ENCODE peak calls at places on chromosomes 16 and 17, in seven cellular contexts. P is bronchial epithelial cell, I is neural progenitor cell, V is HFFc6, Y is AG04450, F is cardiac muscle cell, K is cardiac fibroblast. R is an unnamed sample.

GRCh38 chr16:77788196-77789084 is at the start of gene VAT1L:
- DNase-seq in F (peak), V (no peak), Y (no peak), K (peak), P (peak), I (peak), R (no peak)

GRCh38 chr16:53091508-53092211 is 36.9 kb downstream of the CHD9 start:
- DNase-seq in K (peak), V (peak), I (peak), P (peak), Y (peak), F (peak), R (no peak)

GRCh38 chr17:32269377-32269776 is 3.7 kb downstream of the RHBDL3 start:
- DNase-seq in Y (no peak), K (no peak), P (no peak), F (no peak), V (no peak), I (no peak), R (no peak)

GRCh38 chr16:21953541-21953902 is 361 bp downstream of the UQCRC2 start:
- DNase-seq in I (no peak), P (no peak), V (no peak), F (no peak), Y (no peak), K (no peak), R (no peak)

GRCh38 chr17:40364121-40364861 is at the start of gene GJD3:
- DNase-seq in V (no peak), Y (no peak), K (no peak), I (peak), P (no peak), F (peak), R (no peak)

GRCh38 chr16:19115148-19116021 is 1.6 kb downstream of the ITPRIPL2 start:
- DNase-seq in Y (no peak), F (no peak), P (no peak), I (no peak), V (no peak), K (no peak), R (no peak)

GRCh38 chr17:5381542-5381941 is 37.9 kb downstream of the NUP88 start:
- DNase-seq in F (peak), I (no peak), K (peak), P (peak), Y (no peak), V (no peak), R (peak)

GRCh38 chr17:81187586-81188490 is 21.8 kb upstream of the AATK start:
- DNase-seq in V (no peak), P (no peak), Y (no peak), K (no peak), I (no peak), F (no peak), R (no peak)

GRCh38 chr16:29962344-29962994 is 590 bp downstream of the TMEM219 start:
- DNase-seq in K (peak), V (peak), P (peak), I (no peak), Y (peak), F (peak), R (peak)

GRCh38 chr17:13638855-13639458 is 37.2 kb upstream of the HS3ST3A1 start:
- DNase-seq in K (peak), F (peak), I (no peak), P (peak), V (peak), Y (no peak), R (peak)

GRCh38 chr16:57540906-57541753 is 1.3 kb upstream of the ADGRG5 start:
- DNase-seq in Y (no peak), K (no peak), F (no peak), V (no peak), I (no peak), P (peak), R (no peak)

GRCh38 chr16:72094266-72094610 is 591 bp downstream of the DHX38 start:
- DNase-seq in P (peak), F (no peak), I (peak), V (peak), Y (no peak), K (no peak), R (peak)

DNA sequence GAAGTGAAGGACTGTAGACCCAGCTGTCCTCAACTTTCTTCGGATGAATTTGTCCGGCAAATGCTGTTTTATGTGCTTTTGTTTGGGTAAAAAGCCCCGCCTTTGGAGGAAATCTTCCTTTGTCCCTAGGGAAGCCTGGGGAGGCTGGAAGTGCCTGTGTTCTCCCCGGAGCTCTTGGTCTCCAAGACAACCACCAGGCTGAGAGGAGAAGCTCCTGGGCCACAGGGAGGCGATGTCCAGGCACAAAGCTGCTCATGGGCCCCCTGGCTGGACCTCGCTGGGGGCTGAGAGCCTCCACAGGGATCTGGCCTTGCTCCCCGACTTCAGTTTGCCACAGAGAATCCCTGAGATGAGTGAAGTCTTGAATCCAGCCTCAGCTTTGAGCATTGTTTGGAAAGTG is 293.1 kb upstream of the N4BP1 start:
- DNase-seq in P (no peak), I (peak), V (no peak), F (no peak), Y (no peak), K (no peak), R (no peak)
- TF ChIP-seq CTCF in P (no peak), I (peak), V (no peak), F (no peak), Y (no peak), K (no peak), R (no peak)

DNA sequence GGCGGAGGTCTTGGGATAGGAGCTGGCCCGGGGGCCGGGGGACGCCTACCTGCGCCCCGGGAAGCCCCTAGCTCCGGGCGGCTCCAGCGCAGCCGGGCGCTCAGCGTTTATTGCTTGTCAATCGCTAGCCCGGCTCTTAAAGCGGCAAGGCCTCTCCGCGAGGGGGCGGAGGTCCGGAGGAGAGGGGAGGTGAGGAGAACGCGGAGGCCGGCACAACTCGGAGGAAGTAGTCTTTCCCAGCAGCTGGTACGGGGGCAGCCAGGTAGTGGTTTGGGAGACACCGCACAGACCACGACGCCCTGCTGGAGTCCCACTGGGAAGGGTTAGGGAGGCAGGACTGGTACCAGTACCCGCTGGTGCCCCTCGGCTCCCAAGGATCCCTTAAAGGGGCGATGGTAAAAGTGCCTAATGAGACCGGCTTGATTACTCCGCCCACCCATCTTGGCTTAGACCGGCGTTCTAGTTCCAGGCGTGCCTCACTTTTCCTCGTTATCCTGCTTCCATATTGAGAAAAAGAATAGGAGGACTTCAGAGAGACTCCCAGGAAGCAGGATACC is at the start of gene MPP2:
- DNase-seq in K (peak), Y (peak), I (peak), F (peak), P (peak), V (peak), R (peak)
- TF ChIP-seq CTCF in K (peak), Y (peak), I (peak), F (peak), P (peak), V (peak), R (no peak)

DNA sequence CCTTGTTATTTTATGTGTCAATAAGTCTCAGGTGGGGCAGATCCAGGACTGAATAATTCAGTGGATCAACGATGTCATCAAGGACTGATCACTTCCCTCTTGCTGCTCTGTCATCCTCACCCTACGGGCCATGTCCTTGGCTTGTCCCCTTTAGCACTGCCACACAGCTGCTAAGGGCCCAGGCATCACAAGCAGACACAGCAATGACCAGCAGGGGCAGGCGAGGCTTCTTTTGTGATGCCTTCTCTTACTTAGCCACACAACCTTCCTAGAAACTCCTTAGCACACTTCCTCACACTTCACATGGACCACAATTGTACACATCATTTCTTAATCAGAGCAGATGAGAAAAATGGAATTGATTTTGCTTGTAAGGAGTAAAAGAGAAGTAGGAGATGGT is 356.3 kb upstream of the SOX9 start:
- DNase-seq in I (peak), V (no peak), F (peak), K (peak), Y (no peak), P (no peak), R (peak)
- TF ChIP-seq CTCF in I (peak), V (peak), F (peak), K (peak), Y (peak), P (peak), R (peak)

DNA sequence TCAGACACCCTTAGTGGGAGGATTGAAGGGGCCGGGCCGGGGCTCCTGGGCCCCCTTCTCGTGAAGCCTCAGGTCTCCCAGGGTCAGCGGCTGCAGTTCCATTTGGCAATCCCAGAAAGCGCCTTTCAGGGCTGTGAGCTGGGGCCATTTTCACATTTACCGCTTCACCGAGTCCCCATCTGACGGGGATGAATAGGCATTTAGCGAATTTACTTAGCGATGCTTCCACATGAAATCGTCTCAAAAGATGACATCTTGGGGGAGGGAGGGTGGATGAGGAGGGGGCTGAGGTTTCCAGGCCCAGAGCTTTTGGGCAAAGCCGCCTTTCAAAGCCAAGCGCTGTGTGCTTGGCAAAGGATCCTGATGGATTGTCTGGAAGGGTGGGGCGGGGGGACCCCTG is 309.7 kb downstream of the XYLT1 start:
- DNase-seq in I (peak), K (no peak), Y (no peak), F (no peak), P (no peak), V (no peak), R (no peak)
- TF ChIP-seq CTCF in I (no peak), K (no peak), Y (no peak), F (no peak), P (no peak), V (no peak), R (no peak)

GRCh38 chr16:50742521-50743150 is 750 bp downstream of the CYLD start:
- DNase-seq in I (peak), K (peak), V (peak), F (peak), P (peak), Y (no peak), R (peak)

GRCh38 chr16:50740747-50741146 is 1.1 kb upstream of the CYLD start:
- DNase-seq in K (no peak), Y (no peak), V (peak), F (no peak), P (peak), I (no peak), R (no peak)

GRCh38 chr16:50741808-50742520 is at the start of gene CYLD:
- DNase-seq in V (peak), Y (peak), K (peak), I (peak), P (peak), F (peak), R (peak)

GRCh38 chr16:50739031-50739430 is 2.9 kb upstream of the CYLD start:
- DNase-seq in P (no peak), F (no peak), Y (no peak), I (no peak), K (no peak), V (no peak), R (no peak)

DNA sequence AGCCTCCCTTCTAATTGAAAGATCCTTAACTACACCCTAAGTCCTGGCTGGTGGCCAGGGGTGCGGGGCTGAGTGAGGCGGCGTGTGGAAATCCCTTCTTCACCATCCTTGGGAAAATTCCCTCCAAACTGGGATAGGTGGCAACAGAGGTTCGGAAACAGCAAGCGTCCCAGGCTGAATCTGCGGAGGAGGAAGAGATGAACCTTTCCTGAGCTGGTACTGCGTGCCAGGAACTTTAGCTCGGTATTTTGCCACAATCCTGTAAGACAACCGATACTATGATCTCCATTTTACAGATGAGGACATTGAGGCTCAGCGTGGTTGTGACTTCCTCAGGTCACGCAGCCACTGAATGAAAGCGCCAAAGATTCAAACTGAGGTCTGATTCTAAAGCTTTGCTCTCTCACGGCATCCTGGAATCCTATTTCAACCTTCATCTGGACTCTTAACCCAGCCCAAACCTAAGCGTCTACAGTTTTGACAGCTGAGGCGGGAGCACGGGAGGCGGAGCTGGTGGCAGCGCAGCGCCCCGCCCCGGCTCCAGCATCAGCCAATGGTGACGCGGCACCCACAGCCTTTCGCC is 570 bp upstream of the CYLD start:
- DNase-seq in I (peak), Y (no peak), P (peak), K (no peak), V (peak), F (no peak), R (no peak)
- TF ChIP-seq CTCF in I (no peak), Y (no peak), P (no peak), K (no peak), V (peak), F (no peak), R (no peak)

GRCh38 chr17:48215583-48216139 is 108.1 kb downstream of the SNX11 start:
- DNase-seq in Y (no peak), I (peak), V (peak), K (peak), P (peak), F (peak), R (peak)
- TF ChIP-seq CTCF in Y (peak), I (peak), V (peak), K (peak), P (peak), F (peak), R (peak)

GRCh38 chr17:33299115-33299514 is 6.0 kb upstream of the ASIC2 start:
- DNase-seq in V (no peak), Y (no peak), P (no peak), F (no peak), I (no peak), K (no peak), R (no peak)
- TF ChIP-seq CTCF in V (no peak), Y (no peak), P (no peak), F (no peak), I (no peak), K (peak), R (no peak)

GRCh38 chr16:46689492-46690280 is at the start of gene ORC6:
- DNase-seq in I (peak), P (peak), V (peak), K (peak), F (peak), Y (peak), R (peak)
- TF ChIP-seq CTCF in I (peak), P (peak), V (peak), K (peak), F (peak), Y (peak), R (peak)

GRCh38 chr16:74867281-74867849 is 92.7 kb upstream of the FA2H start:
- DNase-seq in Y (no peak), K (no peak), V (no peak), F (no peak), I (no peak), P (no peak), R (no peak)

GRCh38 chr16:74868035-74868434 is 93.4 kb upstream of the FA2H start:
- DNase-seq in V (no peak), Y (no peak), K (no peak), P (no peak), I (no peak), F (no peak), R (no peak)

GRCh38 chr16:74865922-74866598 is 91.4 kb upstream of the FA2H start:
- DNase-seq in F (peak), Y (no peak), P (no peak), I (peak), K (peak), V (no peak), R (no peak)

GRCh38 chr16:74868501-74868900 is 93.9 kb upstream of the FA2H start:
- DNase-seq in F (peak), P (peak), V (peak), Y (no peak), K (peak), I (peak), R (peak)

GRCh38 chr16:74862743-74863244 is 88.2 kb upstream of the FA2H start:
- DNase-seq in K (peak), Y (no peak), V (peak), I (peak), P (peak), F (peak), R (peak)
- TF ChIP-seq CTCF in K (peak), Y (peak), V (peak), I (peak), P (peak), F (peak), R (peak)

DNA sequence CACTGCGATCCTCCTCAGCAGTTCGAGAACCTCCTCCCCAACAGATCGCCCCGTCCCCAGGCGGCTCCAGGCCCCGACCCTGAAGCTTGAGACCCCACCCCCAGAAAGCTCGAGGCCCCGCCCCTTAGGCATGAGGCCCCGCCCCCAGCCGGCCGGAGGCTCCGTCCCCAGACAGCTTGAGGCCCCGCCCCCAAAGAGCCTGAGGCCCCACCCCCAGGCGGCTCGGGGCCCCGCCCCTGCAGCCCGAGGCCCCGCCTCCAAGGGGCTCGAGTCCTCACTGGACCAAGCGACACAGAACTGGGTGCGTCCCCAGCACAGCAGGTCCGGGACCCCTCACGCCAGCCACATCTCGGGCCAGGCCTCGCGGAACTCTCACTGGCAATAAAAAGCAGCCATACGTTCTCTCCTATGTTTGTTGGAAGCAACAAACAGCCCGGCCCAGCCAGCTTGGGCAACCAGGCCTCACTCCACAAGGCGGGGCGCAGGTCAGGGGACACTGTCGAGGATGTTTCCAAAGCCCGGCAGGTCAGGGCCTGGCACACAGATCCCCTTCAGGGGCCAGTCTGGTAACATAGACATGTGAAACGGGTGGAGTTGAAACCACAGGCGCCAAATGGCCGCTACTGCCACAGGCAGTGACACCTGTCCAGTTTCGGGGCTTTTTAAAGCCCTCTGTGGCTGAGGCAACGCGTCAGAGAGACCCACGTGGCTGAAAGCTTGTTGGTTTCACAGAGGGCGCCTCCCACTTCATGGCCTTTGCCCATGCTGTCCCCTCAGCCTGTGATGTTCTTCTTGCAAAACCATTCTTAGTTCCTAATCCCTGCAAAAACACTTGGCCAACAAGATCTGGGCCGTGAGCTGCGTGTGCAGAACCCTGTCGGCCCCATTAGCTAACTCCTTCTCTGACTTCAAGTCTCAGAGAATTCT is 224.2 kb downstream of the PARN start:
- DNase-seq in F (no peak), Y (no peak), P (no peak), V (no peak), I (peak), K (no peak), R (peak)
- TF ChIP-seq CTCF in F (no peak), Y (no peak), P (no peak), V (no peak), I (no peak), K (no peak), R (no peak)